ENCODE peak calls at places on chromosomes 13 and 19, in nine cellular contexts. C is GM06990, W is AG10803, A is fibroblast of mammary gland, R is coronary artery, Y is fibroblast of lung, Q is tibial nerve, I is neural progenitor cell, J is testis. H is an unnamed sample.

GRCh38 chr13:105007166-105007808 is 1528.2 kb downstream of the EFNB2 start:
- DNase-seq in J (no peak), R (no peak), Q (no peak), Y (no peak), C (no peak), I (no peak), A (no peak), W (no peak), H (no peak)

GRCh38 chr19:1068111-1069001 is 1.4 kb downstream of the ARHGAP45 start:
- DNase-seq in Y (no peak), I (no peak), W (no peak), R (no peak), C (no peak), J (no peak), Q (no peak), A (no peak), H (no peak)

GRCh38 chr19:40335855-40336700 is 12.1 kb downstream of the C19orf47 start:
- DNase-seq in Q (no peak), I (no peak), Y (peak), J (no peak), A (no peak), W (no peak), C (no peak), R (no peak), H (peak)

GRCh38 chr19:47032171-47032811 is 12.7 kb downstream of the NPAS1 start:
- DNase-seq in A (no peak), Q (no peak), W (no peak), I (peak), C (peak), R (no peak), J (peak), Y (no peak), H (no peak)

GRCh38 chr13:29595380-29596063 is at the start of gene SLC7A1:
- DNase-seq in I (peak), Q (peak), R (peak), A (peak), Y (peak), J (peak), W (peak), C (peak), H (peak)

GRCh38 chr13:38566023-38566422 is 120.9 kb upstream of the FREM2 start:
- DNase-seq in J (no peak), A (no peak), C (no peak), Q (no peak), I (no peak), Y (no peak), W (no peak), R (no peak), H (no peak)

GRCh38 chr19:14370169-14370998 is 10.9 kb upstream of the ADGRE5 start:
- DNase-seq in A (no peak), I (no peak), C (peak), R (no peak), Y (no peak), J (no peak), Q (no peak), W (no peak), H (no peak)

GRCh38 chr19:47701717-47702552 is 11.3 kb upstream of the EHD2 start:
- DNase-seq in I (no peak), W (no peak), J (no peak), R (no peak), Q (no peak), C (no peak), A (no peak), Y (no peak), H (no peak)

DNA sequence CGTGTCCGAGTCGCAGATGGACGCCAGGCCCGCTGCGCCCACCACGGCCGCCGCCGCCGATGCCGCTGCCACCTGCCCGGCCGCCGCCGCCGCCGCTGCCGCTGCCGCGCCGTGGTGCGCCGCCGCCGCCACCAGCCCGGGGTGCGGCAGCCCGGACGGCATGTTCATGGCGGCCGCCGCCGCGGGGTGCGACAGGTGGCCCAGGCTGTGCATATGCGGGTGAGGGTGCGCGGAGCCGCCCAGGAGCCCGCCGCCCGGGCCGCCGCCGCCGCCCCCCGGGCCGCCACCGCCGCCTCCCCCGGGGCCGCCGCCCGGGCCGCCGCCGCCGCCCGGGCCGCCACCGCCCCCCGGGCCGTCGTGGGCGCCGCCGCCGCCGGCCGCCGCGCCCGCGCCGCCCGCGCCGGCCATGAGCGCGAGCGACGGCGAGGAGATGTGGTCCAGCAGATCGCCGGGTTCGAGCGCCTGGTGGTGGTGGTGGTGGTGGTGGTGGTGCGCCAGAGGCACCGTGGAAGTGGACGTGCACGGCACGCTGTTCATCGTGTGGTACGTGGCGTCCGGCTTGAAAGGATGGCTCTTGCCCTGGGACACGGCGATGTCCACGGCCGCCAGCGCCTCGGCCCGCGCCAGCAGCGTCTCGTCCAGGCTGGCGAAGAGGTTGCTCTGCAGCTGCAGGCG is 1.3 kb downstream of the POU4F1 start:
- DNase-seq in W (no peak), R (no peak), C (no peak), A (no peak), Y (no peak), I (no peak), Q (no peak), J (no peak), H (no peak)
- H3K4me3 ChIP-seq in W (no peak), R (peak), C (peak), A (no peak), Y (no peak), I (peak), Q (no peak), J (peak), H (no peak)

GRCh38 chr19:17090501-17091074 is 15.0 kb downstream of the MYO9B start:
- DNase-seq in R (no peak), A (peak), Y (peak), Q (no peak), I (no peak), W (peak), J (no peak), C (no peak), H (no peak)
- TF ChIP-seq CTCF in R (no peak), A (no peak), Y (no peak), Q (no peak), I (no peak), W (no peak), J (no peak), C (peak), H (no peak)

GRCh38 chr13:84686458-84686857 is 804.2 kb upstream of the SLITRK1 start:
- DNase-seq in C (no peak), I (no peak), J (no peak), A (no peak), Y (no peak), W (no peak), Q (no peak), R (no peak), H (no peak)
- H3K4me3 ChIP-seq in C (no peak), I (no peak), J (no peak), A (no peak), Y (no peak), W (no peak), Q (no peak), R (no peak), H (no peak)

GRCh38 chr13:23741879-23742510 is 147.2 kb downstream of the MIPEP start:
- DNase-seq in R (no peak), W (no peak), I (peak), C (no peak), A (peak), Q (no peak), Y (no peak), J (no peak), H (no peak)
- TF ChIP-seq CTCF in R (no peak), W (peak), I (peak), C (peak), A (peak), Q (no peak), Y (no peak), J (peak), H (peak)

GRCh38 chr19:17236414-17236716 is 9.4 kb downstream of the NR2F6 start:
- DNase-seq in A (no peak), R (no peak), C (no peak), I (no peak), J (no peak), Y (no peak), Q (no peak), W (no peak), H (no peak)

GRCh38 chr19:17234911-17235617 is 9.0 kb downstream of the OCEL1 start:
- DNase-seq in R (no peak), Q (no peak), A (peak), C (peak), Y (peak), J (peak), W (peak), I (peak), H (no peak)

GRCh38 chr19:17236831-17237543 is 8.7 kb downstream of the NR2F6 start:
- DNase-seq in J (no peak), Y (no peak), A (no peak), Q (no peak), R (no peak), I (no peak), W (no peak), C (no peak), H (no peak)

GRCh38 chr19:17237747-17238706 is 7.7 kb downstream of the NR2F6 start:
- DNase-seq in W (no peak), I (no peak), Q (no peak), C (no peak), Y (no peak), R (no peak), A (no peak), J (no peak), H (no peak)

GRCh38 chr19:17235618-17236413 is 9.8 kb downstream of the OCEL1 start:
- DNase-seq in A (peak), Y (peak), R (peak), W (peak), J (peak), C (peak), I (peak), Q (peak), H (no peak)
- H3K4me3 ChIP-seq in A (peak), Y (no peak), R (peak), W (peak), J (peak), C (peak), I (peak), Q (peak), H (peak)

GRCh38 chr13:78241278-78241919 is 322.8 kb upstream of the EDNRB start:
- DNase-seq in Y (peak), Q (no peak), J (peak), C (peak), W (peak), I (peak), A (peak), R (no peak), H (no peak)

DNA sequence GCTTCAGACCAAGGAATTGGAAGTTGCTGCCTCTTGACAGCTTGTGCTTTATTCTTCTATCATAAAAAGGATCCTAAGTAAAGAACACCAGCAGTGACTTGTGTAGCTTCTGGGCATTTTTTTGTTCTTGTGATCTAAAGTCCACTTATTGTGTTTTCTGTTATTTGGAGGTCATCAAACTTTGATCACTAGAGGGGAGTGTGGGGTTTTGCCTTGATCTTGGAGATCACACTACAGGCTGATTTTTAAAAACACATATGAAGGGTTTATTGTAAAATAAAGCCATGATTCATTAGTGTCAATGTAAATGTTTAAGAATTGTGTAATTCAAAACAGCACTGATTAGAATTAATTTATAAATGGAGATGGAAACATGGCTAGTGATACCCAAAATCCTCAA is 328.7 kb upstream of the EDNRB start:
- DNase-seq in J (no peak), I (no peak), A (no peak), C (no peak), W (no peak), R (no peak), Y (no peak), Q (no peak), H (no peak)
- TF ChIP-seq CTCF in J (no peak), I (peak), A (no peak), C (no peak), W (no peak), R (no peak), Y (no peak), Q (no peak), H (peak)

DNA sequence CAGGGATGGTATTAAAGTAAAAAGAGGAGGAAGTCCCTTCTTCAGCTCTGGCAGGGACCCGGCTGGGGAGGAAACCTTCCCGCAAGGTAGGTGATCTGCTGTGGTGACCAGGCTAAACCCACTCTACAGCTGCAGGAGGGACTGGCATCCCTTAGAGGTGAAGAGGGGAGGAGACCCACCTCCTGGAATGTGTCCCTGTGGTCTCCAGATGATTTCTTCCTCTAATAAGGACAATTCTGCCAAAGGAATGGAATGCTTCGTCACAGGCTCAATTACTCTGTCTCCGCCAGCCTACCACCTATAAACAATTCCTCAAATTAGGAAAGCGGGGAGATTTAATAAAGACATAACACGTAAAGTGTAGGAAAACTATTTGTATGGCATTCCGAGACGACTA is 629 bp upstream of the PDS5B start:
- DNase-seq in Q (no peak), A (no peak), C (peak), R (no peak), I (peak), W (peak), J (no peak), Y (peak), H (no peak)
- H3K4me3 ChIP-seq in Q (peak), A (peak), C (peak), R (peak), I (peak), W (peak), J (peak), Y (peak), H (peak)

GRCh38 chr19:19407640-19407933 is 2.1 kb downstream of the GATAD2A start:
- DNase-seq in J (no peak), A (no peak), R (no peak), Y (no peak), Q (no peak), C (no peak), I (peak), W (no peak), H (no peak)

GRCh38 chr19:19409235-19410030 is 4.0 kb downstream of the GATAD2A start:
- DNase-seq in I (peak), Q (no peak), J (no peak), C (no peak), Y (no peak), R (no peak), W (no peak), A (no peak), H (no peak)

GRCh38 chr19:19406878-19407639 is 1.6 kb downstream of the GATAD2A start:
- DNase-seq in W (peak), Y (peak), A (peak), R (no peak), J (peak), Q (no peak), C (no peak), I (peak), H (no peak)

GRCh38 chr19:19405919-19406877 is 723 bp downstream of the GATAD2A start:
- DNase-seq in A (peak), C (peak), R (peak), W (peak), Q (no peak), Y (peak), I (peak), J (peak), H (peak)

GRCh38 chr19:19410553-19411550 is 5.4 kb downstream of the GATAD2A start:
- DNase-seq in Y (no peak), W (no peak), C (peak), I (no peak), Q (no peak), J (no peak), A (no peak), R (no peak), H (no peak)
- TF ChIP-seq CTCF in Y (no peak), W (peak), C (no peak), I (no peak), Q (no peak), J (no peak), A (no peak), R (no peak), H (no peak)